ENCODE peak calls at places on chromosomes 12 and 14, in five cellular contexts. One of them, this sample, is unnamed.

GRCh38 chr14:43647302-43647701 is 859.8 kb downstream of the FSCB start:
- DNase-seq in spleen: peak; percentile 34
- DNase-seq in glutamatergic neuron: no peak
- DNase-seq in WTC11: peak; percentile 54
- DNase-seq in GM12865: no peak
- DNase-seq in this sample: no peak

GRCh38 chr12:114355389-114356088 is 50.4 kb downstream of the TBX5 start:
- DNase-seq in spleen: no peak
- DNase-seq in glutamatergic neuron: no peak
- DNase-seq in WTC11: peak; percentile 80
- DNase-seq in GM12865: peak; percentile 21
- DNase-seq in this sample: no peak

GRCh38 chr12:34301251-34302130 is 279.2 kb downstream of the ALG10 start:
- DNase-seq in spleen: peak; percentile 51
- DNase-seq in glutamatergic neuron: no peak
- DNase-seq in WTC11: no peak
- DNase-seq in GM12865: no peak
- DNase-seq in this sample: no peak

GRCh38 chr12:52268212-52268611 is 6.2 kb upstream of the KRT86 start:
- DNase-seq in spleen: no peak
- DNase-seq in glutamatergic neuron: no peak
- DNase-seq in WTC11: no peak
- DNase-seq in GM12865: no peak
- DNase-seq in this sample: no peak

GRCh38 chr14:61750708-61751474 is 11.3 kb upstream of the SNAPC1 start:
- DNase-seq in spleen: peak; percentile 97
- DNase-seq in glutamatergic neuron: peak; percentile 67
- DNase-seq in WTC11: peak; percentile 86
- DNase-seq in GM12865: peak; percentile 91
- DNase-seq in this sample: peak; percentile 50

GRCh38 chr14:65940056-65940735 is 527.7 kb downstream of the FUT8 start:
- DNase-seq in spleen: no peak
- DNase-seq in glutamatergic neuron: peak; percentile 54
- DNase-seq in WTC11: no peak
- DNase-seq in GM12865: peak; percentile 57
- DNase-seq in this sample: no peak

GRCh38 chr12:66768293-66768692 is 89.4 kb upstream of the GRIP1 start:
- DNase-seq in spleen: no peak
- DNase-seq in glutamatergic neuron: no peak
- DNase-seq in WTC11: no peak
- DNase-seq in GM12865: no peak
- DNase-seq in this sample: no peak

GRCh38 chr12:29350080-29350479 is 30.9 kb downstream of the ERGIC2 start:
- DNase-seq in spleen: no peak
- DNase-seq in glutamatergic neuron: no peak
- DNase-seq in WTC11: no peak
- DNase-seq in GM12865: no peak
- DNase-seq in this sample: no peak

GRCh38 chr14:84006643-84007137 is 1523.3 kb upstream of the FLRT2 start:
- DNase-seq in spleen: no peak
- DNase-seq in glutamatergic neuron: no peak
- DNase-seq in WTC11: no peak
- DNase-seq in GM12865: no peak
- DNase-seq in this sample: no peak

GRCh38 chr12:66665416-66665815 is 13.5 kb downstream of the GRIP1 start:
- DNase-seq in spleen: no peak
- DNase-seq in glutamatergic neuron: no peak
- DNase-seq in WTC11: no peak
- DNase-seq in GM12865: no peak
- DNase-seq in this sample: no peak

GRCh38 chr12:65229441-65229840 is 49.0 kb upstream of the MSRB3 start:
- DNase-seq in spleen: no peak
- DNase-seq in glutamatergic neuron: no peak
- DNase-seq in WTC11: no peak
- DNase-seq in GM12865: no peak
- DNase-seq in this sample: no peak

GRCh38 chr14:63840981-63841380 is 11.8 kb upstream of the SYNE2 start:
- DNase-seq in spleen: peak; percentile 77
- DNase-seq in glutamatergic neuron: no peak
- DNase-seq in WTC11: peak; percentile 75
- DNase-seq in GM12865: no peak
- DNase-seq in this sample: no peak

GRCh38 chr12:90449611-90450010 is 505.4 kb downstream of the CCER1 start:
- DNase-seq in spleen: no peak
- DNase-seq in glutamatergic neuron: no peak
- DNase-seq in WTC11: no peak
- DNase-seq in GM12865: no peak
- DNase-seq in this sample: no peak

GRCh38 chr12:2194571-2194970 is 141.8 kb downstream of the CACNA1C start:
- DNase-seq in spleen: no peak
- DNase-seq in glutamatergic neuron: no peak
- DNase-seq in WTC11: no peak
- DNase-seq in GM12865: no peak
- DNase-seq in this sample: no peak

GRCh38 chr12:119547016-119547415 is 46.6 kb upstream of the TMEM233 start:
- DNase-seq in spleen: no peak
- DNase-seq in glutamatergic neuron: no peak
- DNase-seq in WTC11: no peak
- DNase-seq in GM12865: no peak
- DNase-seq in this sample: no peak

GRCh38 chr12:12282761-12283160 is 15.9 kb upstream of the LRP6 start:
- DNase-seq in spleen: no peak
- DNase-seq in glutamatergic neuron: no peak
- DNase-seq in WTC11: no peak
- DNase-seq in GM12865: no peak
- DNase-seq in this sample: no peak

GRCh38 chr12:108881953-108882352 is 2.1 kb downstream of the DAO start:
- DNase-seq in spleen: peak; percentile 31
- DNase-seq in glutamatergic neuron: no peak
- DNase-seq in WTC11: no peak
- DNase-seq in GM12865: no peak
- DNase-seq in this sample: no peak

GRCh38 chr12:94618995-94619695 is 31.2 kb downstream of the TMCC3 start:
- DNase-seq in spleen: no peak
- DNase-seq in glutamatergic neuron: no peak
- DNase-seq in WTC11: no peak
- DNase-seq in GM12865: no peak
- DNase-seq in this sample: no peak

GRCh38 chr12:111407371-111408115 is 1.8 kb downstream of the SH2B3 start:
- DNase-seq in spleen: no peak
- DNase-seq in glutamatergic neuron: peak; percentile 36
- DNase-seq in WTC11: no peak
- DNase-seq in GM12865: no peak
- DNase-seq in this sample: no peak

GRCh38 chr12:53383258-53383657 is 3.3 kb downstream of the SP1 start:
- DNase-seq in spleen: peak; percentile 62
- DNase-seq in glutamatergic neuron: no peak
- DNase-seq in WTC11: no peak
- DNase-seq in GM12865: no peak
- DNase-seq in this sample: no peak

GRCh38 chr14:68952544-68953535 is 26.3 kb downstream of the ACTN1 start:
- DNase-seq in spleen: peak; percentile 57
- DNase-seq in glutamatergic neuron: no peak
- DNase-seq in WTC11: no peak
- DNase-seq in GM12865: peak; percentile 25
- DNase-seq in this sample: no peak

GRCh38 chr12:26100966-26101744 is 23.7 kb downstream of the BHLHE41 start:
- DNase-seq in spleen: no peak
- DNase-seq in glutamatergic neuron: no peak
- DNase-seq in WTC11: no peak
- DNase-seq in GM12865: no peak
- DNase-seq in this sample: no peak

GRCh38 chr12:105083551-105084105 is 630 bp downstream of the ALDH1L2 start:
- DNase-seq in spleen: peak; percentile 66
- DNase-seq in glutamatergic neuron: peak; percentile 66
- DNase-seq in WTC11: peak; percentile 32
- DNase-seq in GM12865: peak; percentile 55
- DNase-seq in this sample: no peak

GRCh38 chr12:124174949-124175348 is 119.9 kb upstream of the RFLNA start:
- DNase-seq in spleen: no peak
- DNase-seq in glutamatergic neuron: no peak
- DNase-seq in WTC11: no peak
- DNase-seq in GM12865: no peak
- DNase-seq in this sample: no peak

GRCh38 chr12:124173692-124174091 is 121.2 kb upstream of the RFLNA start:
- DNase-seq in spleen: no peak
- DNase-seq in glutamatergic neuron: no peak
- DNase-seq in WTC11: no peak
- DNase-seq in GM12865: no peak
- DNase-seq in this sample: no peak

GRCh38 chr12:124174406-124174805 is 120.5 kb upstream of the RFLNA start:
- DNase-seq in spleen: no peak
- DNase-seq in glutamatergic neuron: no peak
- DNase-seq in WTC11: no peak
- DNase-seq in GM12865: no peak
- DNase-seq in this sample: no peak

GRCh38 chr12:124177276-124177950 is 117.5 kb upstream of the RFLNA start:
- DNase-seq in spleen: no peak
- DNase-seq in glutamatergic neuron: no peak
- DNase-seq in WTC11: no peak
- DNase-seq in GM12865: no peak
- DNase-seq in this sample: no peak

DNA sequence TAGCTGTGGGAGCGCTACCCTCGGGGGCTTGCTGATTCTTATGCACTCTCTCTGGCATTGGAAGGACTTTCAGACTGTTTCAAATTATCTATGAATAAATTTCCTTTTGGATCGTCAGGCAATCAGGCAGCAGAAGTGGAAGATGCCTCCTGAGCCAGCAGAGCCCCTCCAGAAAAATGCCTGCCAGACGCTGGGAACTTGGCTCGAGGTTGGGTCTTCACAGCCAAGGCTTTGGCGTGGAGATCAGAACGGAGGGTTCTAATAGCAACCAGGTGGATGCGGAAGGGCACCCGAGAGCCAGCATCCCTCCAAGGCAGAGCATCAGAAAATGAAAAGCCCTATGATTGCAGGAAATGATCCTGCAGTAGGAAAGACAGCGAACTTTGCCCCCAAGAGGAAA is 119.2 kb upstream of the RFLNA start:
- DNase-seq in spleen: no peak
- DNase-seq in glutamatergic neuron: no peak
- DNase-seq in WTC11: no peak
- DNase-seq in GM12865: no peak
- DNase-seq in this sample: no peak
- TF ChIP-seq CTCF in spleen: no peak
- TF ChIP-seq CTCF in glutamatergic neuron: no peak
- TF ChIP-seq CTCF in WTC11: no peak
- TF ChIP-seq CTCF in GM12865: no peak
- TF ChIP-seq CTCF in this sample: no peak

DNA sequence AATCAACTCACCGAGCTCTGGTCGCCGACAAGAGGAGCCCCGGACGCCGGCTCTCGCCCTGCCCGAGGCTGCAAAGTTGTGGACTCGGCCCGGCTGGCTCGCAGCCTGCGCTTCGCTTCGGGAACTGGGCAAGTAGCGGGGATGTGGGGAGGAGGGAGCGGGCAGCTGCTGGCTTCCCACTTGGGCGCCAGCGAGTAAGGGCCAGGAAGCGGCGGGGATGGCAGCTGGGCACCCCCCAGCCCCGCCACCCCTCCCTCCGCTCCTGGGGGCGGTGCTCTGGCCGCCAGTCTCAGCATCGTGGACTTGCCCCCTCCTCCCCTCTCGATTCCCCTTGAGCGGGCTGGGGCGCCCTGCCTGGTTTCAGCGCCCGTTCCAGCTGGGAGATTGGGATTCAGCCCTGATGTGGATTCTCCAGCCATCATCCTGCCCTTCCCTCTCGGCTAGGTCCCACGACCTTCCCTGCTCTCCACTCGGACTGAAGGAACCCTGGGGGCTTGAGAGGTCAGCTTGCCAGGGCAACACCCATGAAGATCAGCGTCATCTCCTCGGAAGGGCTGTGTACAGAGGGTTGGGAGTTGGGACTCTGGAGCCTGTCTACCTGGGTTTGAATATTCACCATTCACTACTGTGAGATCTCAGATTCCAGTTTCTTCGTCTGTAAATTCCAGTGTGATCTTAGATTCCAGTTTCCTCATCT is at the start of gene ZDHHC22:
- DNase-seq in spleen: no peak
- DNase-seq in glutamatergic neuron: peak; percentile 74
- DNase-seq in WTC11: peak; percentile 71
- DNase-seq in GM12865: no peak
- DNase-seq in this sample: no peak
- TF ChIP-seq CTCF in spleen: no peak
- TF ChIP-seq CTCF in glutamatergic neuron: no peak
- TF ChIP-seq CTCF in WTC11: no peak
- TF ChIP-seq CTCF in GM12865: no peak
- TF ChIP-seq CTCF in this sample: no peak

DNA sequence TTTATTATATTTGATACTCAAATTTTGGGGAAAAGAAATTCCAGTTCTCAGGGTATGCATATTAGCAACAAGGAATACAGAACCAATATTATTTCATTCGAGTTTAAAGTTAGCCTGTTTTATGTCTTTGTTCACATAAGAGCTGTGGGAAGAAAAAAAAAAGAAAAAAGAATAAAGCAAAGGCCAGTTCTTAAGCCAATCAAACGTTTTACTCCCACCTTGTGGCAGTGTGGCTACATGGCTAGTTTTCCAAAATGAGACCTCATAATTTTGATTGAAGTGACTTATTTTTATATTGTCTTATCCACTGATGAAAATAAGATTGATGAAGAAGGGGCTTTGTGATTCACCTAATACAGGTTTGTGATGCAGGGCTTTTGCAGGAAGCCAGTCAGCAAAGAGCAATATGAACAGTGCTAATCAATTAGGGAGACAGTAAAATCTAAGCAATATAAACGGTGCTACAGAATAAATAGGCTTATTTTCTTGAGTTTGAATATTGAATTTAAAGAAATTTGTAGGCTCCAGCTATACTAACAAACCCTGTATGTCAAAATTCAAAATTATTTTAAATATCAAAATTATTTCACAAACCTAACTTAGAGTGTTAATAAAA is 624.1 kb upstream of the FOXG1 start:
- DNase-seq in spleen: no peak
- DNase-seq in glutamatergic neuron: no peak
- DNase-seq in WTC11: no peak
- DNase-seq in GM12865: no peak
- DNase-seq in this sample: no peak
- TF ChIP-seq CTCF in spleen: no peak
- TF ChIP-seq CTCF in glutamatergic neuron: peak; percentile 33
- TF ChIP-seq CTCF in WTC11: no peak
- TF ChIP-seq CTCF in GM12865: no peak
- TF ChIP-seq CTCF in this sample: no peak

DNA sequence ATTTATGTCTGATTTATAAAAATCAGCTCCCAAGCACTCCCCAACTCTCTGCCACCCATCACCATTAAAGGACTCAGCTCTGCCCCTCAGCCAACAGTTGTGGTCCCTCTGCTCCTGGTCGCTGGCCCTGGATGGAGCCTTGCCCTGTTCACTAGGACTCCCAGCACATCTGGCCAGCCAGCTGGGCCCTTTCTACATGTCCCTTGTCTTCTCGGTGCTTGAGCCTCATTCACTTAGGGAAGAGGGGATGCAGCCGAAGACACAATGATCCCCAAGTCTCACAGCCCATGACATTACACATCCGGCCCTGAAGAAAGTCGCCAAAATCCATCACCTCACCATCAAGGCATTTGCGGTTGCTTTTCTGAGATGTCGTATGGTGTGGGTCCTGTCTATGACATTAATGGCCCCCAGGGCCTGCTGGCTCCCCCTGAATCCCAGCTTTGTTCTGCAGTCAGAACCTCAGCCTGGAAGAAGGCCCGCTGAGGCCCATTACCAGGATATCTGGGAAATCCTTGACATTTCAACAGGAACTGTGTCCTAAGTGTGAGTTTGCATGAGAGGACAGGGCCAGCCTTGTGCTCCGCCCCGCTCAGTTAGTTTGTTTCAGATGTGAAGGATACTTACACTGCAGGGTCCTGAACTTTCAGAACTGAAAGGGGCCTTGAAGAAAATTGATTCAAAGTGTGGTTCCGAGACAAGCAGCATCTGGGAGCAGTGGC is 19.1 kb downstream of the TSPAN11 start:
- DNase-seq in spleen: no peak
- DNase-seq in glutamatergic neuron: no peak
- DNase-seq in WTC11: no peak
- DNase-seq in GM12865: no peak
- DNase-seq in this sample: no peak
- TF ChIP-seq CTCF in spleen: no peak
- TF ChIP-seq CTCF in glutamatergic neuron: no peak
- TF ChIP-seq CTCF in WTC11: no peak
- TF ChIP-seq CTCF in GM12865: no peak
- TF ChIP-seq CTCF in this sample: no peak